ENCODE peak calls at places on chromosomes 6 and 20, in six cellular contexts. Z is WTC11, B is GM23338, U is GM12878, I is K562, S is HepG2. Y is an unnamed sample.

GRCh38 chr6:36120979-36121706 is 9.2 kb upstream of the MAPK13 start:
- DNase-seq in U (no peak), S (no peak), Z (no peak), I (peak), B (peak), Y (no peak)

GRCh38 chr20:47149939-47150338 is 206.6 kb downstream of the ZMYND8 start:
- DNase-seq in B (no peak), Z (no peak), U (no peak), I (no peak), S (no peak), Y (no peak)

GRCh38 chr6:21104288-21104687 is 489.3 kb upstream of the SOX4 start:
- DNase-seq in U (no peak), S (no peak), Z (no peak), I (no peak), B (no peak), Y (no peak)

GRCh38 chr6:150143521-150144293 is 863 bp downstream of the PPP1R14C start:
- DNase-seq in I (peak), B (peak), U (no peak), Z (no peak), S (no peak), Y (peak)

GRCh38 chr6:35048631-35049083 is 92.5 kb downstream of the TCP11 start:
- DNase-seq in S (no peak), B (peak), U (no peak), I (no peak), Z (peak), Y (no peak)

GRCh38 chr6:147298461-147298860 is 94.2 kb downstream of the STXBP5 start:
- DNase-seq in U (no peak), I (no peak), Z (no peak), B (no peak), S (no peak), Y (no peak)

GRCh38 chr6:159203304-159204005 is 34.3 kb downstream of the FNDC1 start:
- DNase-seq in B (no peak), I (no peak), U (no peak), S (no peak), Z (no peak), Y (no peak)

GRCh38 chr6:128478230-128479047 is 42.0 kb downstream of the PTPRK start:
- DNase-seq in I (no peak), B (no peak), Z (no peak), S (no peak), U (no peak), Y (no peak)

GRCh38 chr6:168239374-168239773 is 80.2 kb downstream of the DACT2 start:
- DNase-seq in Z (no peak), I (no peak), B (no peak), U (no peak), S (no peak), Y (no peak)

GRCh38 chr6:11848852-11849731 is 70.5 kb upstream of the ADTRP start:
- DNase-seq in B (no peak), S (no peak), Z (no peak), U (no peak), I (no peak), Y (no peak)

GRCh38 chr6:163175301-163175700 is 239.2 kb upstream of the QKI start:
- DNase-seq in S (no peak), B (no peak), I (no peak), U (no peak), Z (no peak), Y (no peak)

GRCh38 chr20:41571006-41571405 is 47.2 kb downstream of the CHD6 start:
- DNase-seq in Z (no peak), I (no peak), S (no peak), U (no peak), B (no peak), Y (no peak)

GRCh38 chr6:4651831-4652467 is 124.3 kb upstream of the CDYL start:
- DNase-seq in B (no peak), U (no peak), Z (no peak), S (no peak), I (no peak), Y (no peak)

GRCh38 chr6:25233226-25233625 is 45.9 kb upstream of the CARMIL1 start:
- DNase-seq in U (no peak), I (no peak), Z (no peak), B (peak), S (no peak), Y (no peak)

GRCh38 chr6:3565291-3565690 is 108.4 kb upstream of the SLC22A23 start:
- DNase-seq in U (no peak), I (no peak), S (no peak), B (no peak), Z (no peak), Y (no peak)

GRCh38 chr20:25249198-25249931 is 1.5 kb downstream of the PYGB start:
- DNase-seq in U (no peak), B (no peak), I (no peak), Z (no peak), S (no peak), Y (no peak)

GRCh38 chr20:34452281-34452982 is 63.8 kb upstream of the DYNLRB1 start:
- DNase-seq in U (no peak), S (no peak), Z (no peak), I (no peak), B (no peak), Y (no peak)

GRCh38 chr6:84777888-84778287 is 13.5 kb upstream of the TBX18 start:
- DNase-seq in U (no peak), B (no peak), S (no peak), Z (no peak), I (no peak), Y (no peak)

GRCh38 chr20:33352258-33353012 is 48.9 kb downstream of the CDK5RAP1 start:
- DNase-seq in B (peak), U (no peak), Z (no peak), S (no peak), I (no peak), Y (no peak)

GRCh38 chr6:118377711-118378414 is 170.2 kb upstream of the PLN start:
- DNase-seq in Z (peak), S (no peak), B (peak), U (no peak), I (no peak), Y (no peak)

GRCh38 chr6:20723236-20723635 is 189.0 kb downstream of the CDKAL1 start:
- DNase-seq in Z (no peak), I (no peak), B (no peak), U (no peak), S (no peak), Y (no peak)

GRCh38 chr6:392441-393390 is 1.2 kb downstream of the IRF4 start:
- DNase-seq in U (no peak), I (no peak), B (peak), Z (peak), S (no peak), Y (peak)

GRCh38 chr6:74409447-74409846 is 713.4 kb downstream of the CD109 start:
- DNase-seq in I (no peak), Z (no peak), U (no peak), S (peak), B (peak), Y (no peak)

GRCh38 chr6:35475573-35475972 is 7.4 kb downstream of the RPL10A start:
- DNase-seq in Z (no peak), U (no peak), I (no peak), B (no peak), S (no peak), Y (peak)

GRCh38 chr6:44115866-44116265 is 11.4 kb downstream of the MRPL14 start:
- DNase-seq in U (no peak), S (no peak), B (no peak), Z (no peak), I (no peak), Y (no peak)

GRCh38 chr20:63978319-63979220 is 872 bp downstream of the SAMD10 start:
- DNase-seq in I (peak), Z (peak), S (peak), U (no peak), B (peak), Y (no peak)

GRCh38 chr6:149961728-149962425 is 1.9 kb upstream of the ULBP1 start:
- DNase-seq in B (peak), I (no peak), Z (peak), S (no peak), U (no peak), Y (no peak)

GRCh38 chr20:57190536-57191265 is 75.7 kb downstream of the BMP7 start:
- DNase-seq in B (no peak), I (no peak), Z (no peak), U (no peak), S (no peak), Y (no peak)
- TF ChIP-seq CREB1 in B (no peak), I (no peak), Z (no peak), U (no peak), S (no peak), Y (no peak)

GRCh38 chr20:50591233-50591852 is 81.2 kb downstream of the PTPN1 start:
- DNase-seq in Z (no peak), B (no peak), U (no peak), S (no peak), I (no peak), Y (no peak)
- TF ChIP-seq CREB1 in Z (no peak), B (no peak), U (no peak), S (no peak), I (no peak), Y (no peak)

DNA sequence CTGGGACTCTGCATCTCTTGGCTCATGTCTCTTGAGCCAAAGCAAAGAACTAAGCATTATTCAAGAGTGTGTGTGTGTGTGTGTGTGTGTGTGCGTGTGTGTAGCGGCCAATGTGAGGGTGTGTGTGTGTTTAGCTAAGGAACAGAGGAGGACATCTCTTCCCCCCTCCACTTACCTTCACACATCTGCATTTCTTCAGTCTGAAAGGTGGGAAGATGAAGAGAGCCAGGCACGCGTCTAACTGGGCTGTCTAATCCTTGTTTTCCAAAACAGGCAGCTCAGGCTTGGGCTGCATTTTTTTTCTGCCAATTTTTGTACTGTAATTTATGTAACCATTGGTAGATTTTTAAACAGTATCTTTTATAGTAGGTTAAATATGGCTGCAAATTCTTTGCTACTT is 59.5 kb downstream of the NDUFAF5 start:
- DNase-seq in S (no peak), B (no peak), U (no peak), I (no peak), Z (no peak), Y (no peak)
- TF ChIP-seq CREB1 in S (no peak), B (no peak), U (no peak), I (no peak), Z (no peak), Y (no peak)

GRCh38 chr20:57222631-57222950 is 43.9 kb downstream of the BMP7 start:
- DNase-seq in U (no peak), Z (no peak), I (no peak), S (no peak), B (no peak), Y (no peak)

GRCh38 chr20:57225197-57225733 is 41.2 kb downstream of the BMP7 start:
- DNase-seq in I (no peak), B (no peak), U (no peak), S (no peak), Z (no peak), Y (no peak)

GRCh38 chr20:57223648-57224489 is 42.6 kb downstream of the BMP7 start:
- DNase-seq in U (no peak), Z (no peak), I (no peak), S (no peak), B (no peak), Y (no peak)

GRCh38 chr20:57225830-57226229 is 40.6 kb downstream of the BMP7 start:
- DNase-seq in U (no peak), B (no peak), Z (no peak), S (no peak), I (no peak), Y (no peak)

DNA sequence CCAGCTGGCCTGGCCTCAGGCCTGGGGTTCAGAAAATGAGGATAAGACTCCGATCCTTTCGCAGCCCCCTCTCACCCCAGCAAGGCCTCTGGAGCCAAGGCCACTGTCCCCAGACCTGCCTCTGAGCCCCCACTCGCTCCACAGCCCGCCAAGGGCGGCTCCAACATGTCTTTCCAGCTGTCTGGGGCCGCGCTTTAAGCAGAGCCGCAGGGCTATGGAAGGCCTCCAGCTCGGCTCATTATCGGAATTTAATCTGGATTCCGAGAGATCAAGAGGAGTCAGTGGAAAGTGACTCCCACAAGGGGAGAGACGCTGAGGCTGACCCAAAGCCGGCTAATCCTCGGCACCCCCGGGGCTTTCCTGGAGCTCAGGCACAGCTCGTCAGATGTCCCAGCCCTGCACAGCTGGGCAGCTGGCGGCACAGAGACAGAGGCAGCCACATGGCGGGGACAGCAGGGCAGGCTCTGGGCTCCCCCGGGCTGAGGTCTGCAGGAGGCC is 41.8 kb downstream of the BMP7 start:
- DNase-seq in U (no peak), I (no peak), B (no peak), S (no peak), Z (no peak), Y (no peak)
- TF ChIP-seq CREB1 in U (no peak), I (no peak), B (no peak), S (no peak), Z (no peak), Y (no peak)

GRCh38 chr6:28811873-28812272 is 111.9 kb downstream of the TRIM27 start:
- DNase-seq in B (peak), U (no peak), S (peak), I (peak), Z (no peak), Y (no peak)

GRCh38 chr6:28810655-28811053 is 113.1 kb downstream of the TRIM27 start:
- DNase-seq in B (no peak), U (no peak), I (no peak), Z (no peak), S (no peak), Y (no peak)

GRCh38 chr6:28814032-28814976 is 109.5 kb downstream of the TRIM27 start:
- DNase-seq in Z (peak), U (no peak), B (peak), I (no peak), S (no peak), Y (peak)

GRCh38 chr6:28809947-28810654 is 113.7 kb downstream of the TRIM27 start:
- DNase-seq in U (no peak), Z (no peak), I (no peak), S (no peak), B (peak), Y (no peak)

DNA sequence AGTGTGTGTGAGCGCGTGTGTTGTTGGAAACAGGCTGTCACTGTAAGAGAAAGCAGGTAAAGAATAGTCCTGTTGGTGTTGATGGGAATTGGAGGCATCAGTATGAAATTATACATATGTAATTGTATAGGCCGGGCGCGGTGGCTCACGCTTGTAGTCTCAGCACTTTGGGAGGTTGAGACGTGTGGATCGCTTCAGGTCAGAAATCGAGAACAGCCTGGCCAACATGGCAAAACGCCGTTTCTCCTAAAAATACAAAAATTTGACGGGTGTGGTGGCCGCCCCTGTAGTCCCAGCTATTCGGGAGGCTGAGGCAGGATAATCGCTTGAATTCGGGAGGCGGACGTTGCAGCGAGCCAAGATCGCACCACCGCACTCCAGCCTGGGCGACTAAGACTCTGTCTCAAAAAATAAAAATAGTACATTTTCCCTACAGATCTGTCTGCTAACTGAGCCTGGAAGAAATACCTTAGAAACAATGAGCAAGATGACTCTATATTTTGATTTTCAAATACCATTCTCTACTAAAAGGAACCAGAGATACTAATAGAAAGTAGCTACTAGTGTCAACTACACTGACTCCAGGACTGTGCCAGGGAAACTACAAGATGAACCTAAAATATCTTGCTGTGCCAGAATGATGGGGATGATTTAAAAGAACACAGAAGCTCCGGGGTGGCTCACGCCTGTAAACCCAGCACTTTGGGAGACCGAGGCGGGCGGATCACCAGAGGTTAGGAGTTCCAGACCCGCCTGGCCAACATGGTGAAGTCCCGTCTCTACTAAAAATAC is 110.8 kb downstream of the TRIM27 start:
- DNase-seq in U (no peak), B (no peak), Z (no peak), I (no peak), S (no peak), Y (no peak)
- TF ChIP-seq CREB1 in U (no peak), B (no peak), Z (no peak), I (no peak), S (no peak), Y (no peak)

GRCh38 chr20:62818592-62819493 is 2.0 kb downstream of the COL9A3 start:
- DNase-seq in Z (no peak), B (no peak), U (no peak), I (no peak), S (peak), Y (no peak)
- TF ChIP-seq CREB1 in Z (no peak), B (no peak), U (no peak), I (no peak), S (no peak), Y (no peak)

Y was measured in H1.